ENCODE peak calls at places on chromosome 7, in seven cellular contexts. T is keratinocyte, I is astrocyte of the cerebellum, O is endodermal cell, K is fibroblast of lung, H is PC-3, W is choroid plexus epithelial cell. M is an unnamed sample.

GRCh38 chr7:158747408-158747807 is 42.8 kb upstream of the NCAPG2 start:
- DNase-seq in T (no peak), H (no peak), K (no peak), W (no peak), O (no peak), I (no peak), M (no peak)

GRCh38 chr7:36300696-36301350 is 88.8 kb upstream of the ANLN start:
- DNase-seq in W (no peak), H (peak; percentile 32), T (no peak), K (no peak), O (no peak), I (no peak), M (no peak)

GRCh38 chr7:38678342-38679054 is 47.3 kb upstream of the AMPH start:
- DNase-seq in I (no peak), W (no peak), K (no peak), T (no peak), H (no peak), O (no peak), M (no peak)

GRCh38 chr7:129134356-129134972 is 10.0 kb upstream of the TSPAN33 start:
- DNase-seq in T (no peak), W (no peak), O (peak; percentile 25), I (no peak), H (no peak), K (no peak), M (no peak)

GRCh38 chr7:138468244-138469123 is 8.4 kb downstream of the TRIM24 start:
- DNase-seq in I (no peak), W (no peak), T (no peak), K (no peak), O (no peak), H (no peak), M (peak; percentile 13)

GRCh38 chr7:128161466-128162125 is 79.5 kb upstream of the LEP start:
- DNase-seq in T (no peak), K (peak; percentile 64), O (no peak), H (no peak), W (no peak), I (no peak), M (no peak)

GRCh38 chr7:98189559-98189958 is 21.7 kb upstream of the BHLHA15 start:
- DNase-seq in O (no peak), I (no peak), W (no peak), T (no peak), K (no peak), H (no peak), M (no peak)

GRCh38 chr7:2134740-2135139 is 98.0 kb downstream of the MAD1L1 start:
- DNase-seq in I (no peak), K (peak; percentile 10), W (no peak), H (peak; percentile 73), T (no peak), O (no peak), M (no peak)

GRCh38 chr7:16845746-16846145 is 36.0 kb downstream of the AGR3 start:
- DNase-seq in W (no peak), I (no peak), O (no peak), K (no peak), T (no peak), H (no peak), M (no peak)

GRCh38 chr7:30162622-30163124 is 27.9 kb downstream of the MTURN start:
- DNase-seq in W (peak; percentile 70), H (peak; percentile 72), K (peak; percentile 77), T (no peak), I (no peak), O (no peak), M (no peak)

GRCh38 chr7:8190121-8190895 is 71.7 kb downstream of the ICA1 start:
- DNase-seq in T (no peak), I (peak; percentile 53), O (peak; percentile 68), K (peak; percentile 53), H (peak; percentile 66), W (peak; percentile 79), M (peak; percentile 6)

GRCh38 chr7:916291-916941 is 38.1 kb downstream of the ADAP1 start:
- DNase-seq in H (no peak), T (no peak), I (no peak), K (peak; percentile 9), O (no peak), W (peak; percentile 15), M (no peak)

GRCh38 chr7:80608292-80608691 is 30.1 kb upstream of the CD36 start:
- DNase-seq in W (no peak), I (no peak), T (no peak), K (no peak), O (no peak), H (no peak), M (no peak)

GRCh38 chr7:111486472-111487142 is 75.7 kb downstream of the IMMP2L start:
- DNase-seq in H (peak; percentile 74), I (peak; percentile 49), K (peak; percentile 39), W (peak; percentile 82), T (no peak), O (no peak), M (peak; percentile 23)

GRCh38 chr7:119086026-119086425 is 861.5 kb downstream of the ANKRD7 start:
- DNase-seq in O (no peak), H (no peak), W (no peak), K (no peak), I (no peak), T (no peak), M (no peak)

GRCh38 chr7:131556055-131556911 is at the start of gene PODXL:
- DNase-seq in O (peak; percentile 93), T (no peak), K (peak; percentile 55), I (no peak), H (peak; percentile 60), W (no peak), M (no peak)

GRCh38 chr7:11689096-11689495 is 142.9 kb downstream of the THSD7A start:
- DNase-seq in O (no peak), I (no peak), H (no peak), K (no peak), T (no peak), W (no peak), M (no peak)

GRCh38 chr7:37832194-37832593 is 16.2 kb upstream of the NME8 start:
- DNase-seq in K (peak; percentile 2), O (no peak), T (no peak), I (no peak), H (peak; percentile 22), W (peak; percentile 9), M (no peak)

GRCh38 chr7:90298145-90299038 is 22.7 kb downstream of the FAM237B start:
- DNase-seq in I (peak; percentile 59), W (peak; percentile 85), H (peak; percentile 71), K (peak; percentile 74), T (peak; percentile 7), O (no peak), M (peak; percentile 24)

GRCh38 chr7:41732279-41733062 is 29.6 kb upstream of the INHBA start:
- DNase-seq in H (peak; percentile 44), K (no peak), T (no peak), I (no peak), W (peak; percentile 33), O (no peak), M (no peak)

GRCh38 chr7:139681812-139682135 is 96.0 kb downstream of the HIPK2 start:
- DNase-seq in W (no peak), H (no peak), O (no peak), K (no peak), I (no peak), T (no peak), M (no peak)

GRCh38 chr7:124761164-124761715 is 4.4 kb downstream of the GPR37 start:
- DNase-seq in T (no peak), O (no peak), K (no peak), H (no peak), W (no peak), I (no peak), M (no peak)

GRCh38 chr7:78134256-78134655 is 335.7 kb downstream of the PHTF2 start:
- DNase-seq in H (peak; percentile 63), W (peak; percentile 63), T (no peak), I (peak; percentile 51), O (no peak), K (peak; percentile 58), M (peak; percentile 39)

GRCh38 chr7:1595636-1596035 is 25.8 kb upstream of the PSMG3 start:
- DNase-seq in H (no peak), W (no peak), I (no peak), T (no peak), O (no peak), K (no peak), M (no peak)

GRCh38 chr7:78605131-78605530 is 806.6 kb downstream of the PHTF2 start:
- DNase-seq in W (no peak), H (no peak), K (peak; percentile 15), I (no peak), T (no peak), O (no peak), M (no peak)

DNA sequence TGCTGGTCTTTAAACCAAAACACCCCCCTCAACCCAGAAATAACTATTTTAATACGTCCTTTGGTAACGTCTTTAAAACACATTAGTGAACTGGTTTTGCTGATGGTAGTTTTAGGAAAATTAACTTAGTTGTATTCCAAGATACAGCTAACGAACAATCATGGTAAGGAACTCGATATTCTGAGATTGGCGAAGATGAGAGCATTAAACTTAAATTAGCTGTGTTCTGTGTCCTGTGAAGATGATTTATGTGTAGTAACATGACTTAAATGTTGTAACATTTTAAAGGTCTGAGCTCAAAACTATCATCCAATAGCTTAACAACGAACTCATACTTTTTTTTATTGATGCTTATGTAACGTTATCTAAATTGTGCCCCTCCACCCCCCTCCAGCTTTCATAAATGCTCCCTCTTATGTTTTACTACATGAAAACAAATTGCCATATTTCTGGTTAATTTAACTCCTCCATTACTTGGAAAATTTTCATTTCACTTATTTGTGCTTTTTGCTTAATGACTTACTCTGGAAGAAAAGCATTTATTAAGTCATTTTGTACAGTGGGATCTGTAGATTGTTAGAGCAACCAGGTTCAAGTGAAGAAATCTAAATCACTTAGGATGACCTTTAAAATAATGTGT is 1.7 kb downstream of the SDK1 start:
- DNase-seq in T (no peak), I (no peak), H (no peak), O (no peak), K (no peak), W (no peak), M (no peak)
- H3K4me3 ChIP-seq in T (no peak overlapping the region), I (peak overlapping the region; percentile 53), H (peak overlapping the region; percentile 60), O (peak overlapping the region; percentile 90), K (peak overlapping the region; percentile 47), W (no peak overlapping the region), M (peak overlapping the region; percentile 59)

GRCh38 chr7:47482013-47482761 is 99.7 kb downstream of the TNS3 start:
- DNase-seq in O (no peak), W (peak; percentile 94), I (peak; percentile 59), K (peak; percentile 98), T (no peak), H (peak; percentile 83), M (peak; percentile 89)
- H3K4me3 ChIP-seq in O (no peak overlapping the region), W (no peak overlapping the region), I (no peak overlapping the region), K (no peak overlapping the region), T (no peak overlapping the region), H (peak overlapping the region; percentile 6), M (peak overlapping the region; percentile 17)

GRCh38 chr7:120949393-120949799 is 1.2 kb upstream of the ING3 start:
- DNase-seq in H (peak; percentile 48), W (no peak), O (no peak), T (no peak), K (no peak), I (no peak), M (no peak)
- H3K4me3 ChIP-seq in H (peak overlapping the region; percentile 93), W (no peak overlapping the region), O (peak overlapping the region; percentile 91), T (no peak overlapping the region), K (peak overlapping the region; percentile 76), I (no peak overlapping the region), M (no peak overlapping the region)

DNA sequence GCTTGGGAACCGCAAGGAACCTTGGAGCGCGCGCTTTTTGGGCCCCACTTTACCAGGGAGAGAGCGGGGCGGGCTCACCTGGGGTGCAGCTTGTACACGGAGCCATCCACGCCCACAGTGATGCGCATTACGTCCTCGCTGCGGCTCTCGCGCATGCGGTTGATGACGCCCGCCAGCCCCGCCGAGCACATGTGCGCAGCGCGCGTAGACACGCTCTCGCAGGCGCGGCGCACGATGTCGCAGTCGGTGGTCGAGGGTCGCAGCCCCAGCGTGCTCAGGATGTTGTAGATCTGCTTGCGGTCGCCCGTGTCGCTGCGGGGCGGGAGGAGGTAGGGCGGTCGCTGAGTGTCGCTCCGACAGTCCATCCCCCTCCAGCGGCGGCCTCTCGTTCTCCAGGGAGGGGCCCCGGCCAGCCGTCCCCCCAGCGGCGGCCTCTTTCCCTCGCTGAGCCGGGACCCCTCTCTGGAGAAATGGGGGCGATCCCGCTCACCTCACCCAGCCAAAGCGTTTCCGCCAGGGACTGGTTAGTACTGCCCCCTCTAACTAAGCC is 4.4 kb upstream of the MYL7 start:
- DNase-seq in K (peak; percentile 38), W (peak; percentile 26), T (no peak), I (no peak), H (no peak), O (peak; percentile 68), M (no peak)
- H3K4me3 ChIP-seq in K (peak overlapping the region; percentile 27), W (peak overlapping the region; percentile 41), T (no peak overlapping the region), I (peak overlapping the region; percentile 38), H (no peak overlapping the region), O (no peak overlapping the region), M (peak overlapping the region; percentile 53)